ENCODE peak calls at places on chromosomes 5 and 9, in eight cellular contexts. U, G, O, W, Q, Y, H and R are unnamed samples. For H3K4me1, the result is how much of the 10 kb centered on the place peaks cover.

GRCh38 chr9:105064248-105065118 is 136.5 kb upstream of the ABCA1 start:
- DNase-seq in U (no peak), G (peak), O (peak), W (peak), Q (peak), Y (peak), H (peak), R (peak)

GRCh38 chr5:32627219-32627880 is 42.0 kb downstream of the SUB1 start:
- DNase-seq in U (no peak), G (no peak), O (no peak), W (no peak), Q (no peak), Y (no peak), H (no peak), R (peak)

GRCh38 chr9:124381073-124381945 is 33.9 kb downstream of the PSMB7 start:
- DNase-seq in U (no peak), G (no peak), O (no peak), W (no peak), Q (no peak), Y (no peak), H (no peak), R (no peak)

GRCh38 chr5:93062548-93062947 is 518.5 kb downstream of the NR2F1-AS1 start:
- DNase-seq in U (no peak), G (peak), O (no peak), W (no peak), Q (no peak), Y (no peak), H (no peak), R (no peak)

GRCh38 chr9:71725590-71726338 is 42.5 kb downstream of the CEMIP2 start:
- DNase-seq in U (no peak), G (peak), O (no peak), W (no peak), Q (no peak), Y (no peak), H (no peak), R (no peak)

GRCh38 chr9:89116064-89116817 is 62.4 kb downstream of the SHC3 start:
- DNase-seq in U (no peak), G (peak), O (no peak), W (no peak), Q (no peak), Y (no peak), H (no peak), R (no peak)

GRCh38 chr9:3736186-3736585 is 210.4 kb upstream of the RFX3 start:
- DNase-seq in U (no peak), G (no peak), O (no peak), W (no peak), Q (no peak), Y (no peak), H (no peak), R (no peak)

GRCh38 chr9:130172858-130173461 is 756 bp downstream of the NCS1 start:
- DNase-seq in U (no peak), G (no peak), O (no peak), W (peak), Q (no peak), Y (peak), H (peak), R (no peak)

GRCh38 chr9:133714606-133715294 is 23.4 kb downstream of the SARDH start:
- DNase-seq in U (no peak), G (no peak), O (no peak), W (peak), Q (no peak), Y (peak), H (peak), R (no peak)

DNA sequence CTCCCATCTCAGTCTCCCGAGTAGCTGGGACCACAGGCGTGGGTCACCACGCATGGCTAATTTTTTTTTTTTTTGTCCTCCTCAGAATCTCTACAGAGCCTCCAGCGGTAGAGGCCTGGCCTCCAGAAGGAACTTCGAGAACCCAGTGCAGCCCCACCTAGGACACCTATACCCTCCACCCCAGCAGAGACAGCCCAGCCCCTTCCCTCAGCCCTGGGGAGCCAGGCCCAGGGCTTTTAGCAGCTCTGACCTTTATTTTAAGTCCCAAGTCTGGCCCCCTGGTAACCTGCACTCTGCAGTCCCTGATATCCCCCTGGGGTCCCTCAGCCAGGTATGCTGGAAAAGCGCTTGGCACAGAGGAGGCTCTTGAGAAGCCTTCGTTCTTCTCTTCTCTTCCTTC is 5.2 kb downstream of the GLIPR2 start:
- DNase-seq in U (no peak), G (no peak), O (no peak), W (peak), Q (no peak), Y (no peak), H (no peak), R (no peak)
- H3K4me1 ChIP-seq in U (under half), G (under half), O (under half), W (half or more), Q (under half), Y (under half), H (under half), R (half or more)

DNA sequence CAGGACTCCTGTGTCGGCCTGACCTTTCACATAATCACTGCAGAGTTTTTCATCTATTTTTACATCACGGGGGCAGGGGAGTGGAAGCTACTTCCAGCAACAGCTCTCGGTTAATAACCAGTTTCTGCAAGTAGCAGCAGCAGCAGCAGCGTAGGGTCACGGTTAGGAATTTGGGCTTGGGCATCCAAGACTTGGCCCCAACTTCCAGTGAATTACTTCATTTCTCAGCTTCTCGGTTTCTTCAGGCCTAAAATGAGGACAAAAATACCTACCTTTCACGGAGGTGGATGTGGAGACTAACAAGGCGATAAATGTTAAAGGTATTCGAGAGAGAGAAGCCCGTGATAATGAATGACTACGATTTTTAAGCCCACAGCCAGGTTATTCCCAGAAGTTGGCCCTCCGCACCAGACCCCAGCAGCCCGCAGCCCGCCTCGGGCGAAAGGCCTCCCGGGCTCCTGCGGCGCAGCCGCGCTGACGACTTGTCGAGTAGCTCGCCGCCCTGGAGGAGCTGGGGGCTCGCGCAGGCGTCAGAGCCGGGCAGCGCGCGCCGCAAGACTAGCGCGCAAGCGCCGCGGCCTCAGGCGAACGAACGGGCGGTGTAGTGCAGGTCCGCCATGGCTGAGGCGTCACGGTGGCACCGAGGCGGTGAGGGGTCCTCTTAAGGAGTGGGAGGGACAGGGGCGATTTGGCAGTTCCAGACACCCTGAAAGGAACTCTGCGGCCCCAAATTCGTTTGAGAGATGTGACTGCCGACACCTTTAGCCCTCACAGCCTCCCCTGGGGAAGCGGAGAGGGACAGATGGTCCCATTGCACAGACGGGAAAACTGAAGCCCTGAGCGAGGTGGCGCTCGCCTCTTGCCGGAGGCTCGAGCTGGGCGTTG is at the start of gene PKD2L2:
- DNase-seq in U (peak), G (peak), O (peak), W (peak), Q (peak), Y (peak), H (peak), R (no peak)
- TF ChIP-seq POLR2A in U (peak), G (peak), O (peak), W (no peak), Q (peak), Y (peak), H (peak), R (no peak)

DNA sequence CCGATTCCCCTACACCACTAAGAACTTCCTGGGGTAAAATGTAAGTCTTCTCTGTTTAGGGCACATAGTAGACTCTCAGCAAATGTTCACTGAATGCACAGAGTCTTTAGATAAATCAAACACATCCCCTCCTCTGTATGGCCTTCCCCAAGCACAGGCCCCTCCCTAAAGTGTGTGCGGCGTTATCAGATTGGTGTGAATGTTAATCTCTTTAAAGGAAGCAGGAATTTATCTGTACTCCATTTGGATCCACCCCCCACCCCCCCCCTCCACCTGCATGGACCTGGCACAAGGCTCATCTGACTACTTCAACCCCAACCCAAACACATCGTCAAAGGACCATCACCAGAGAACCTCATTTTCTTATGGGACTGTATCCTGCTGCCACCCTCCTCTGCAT is 6.3 kb downstream of the PCDH1 start:
- DNase-seq in U (no peak), G (no peak), O (no peak), W (no peak), Q (no peak), Y (no peak), H (no peak), R (no peak)
- H3K4me1 ChIP-seq in U (under half), G (under half), O (under half), W (under half), Q (under half), Y (under half), H (under half), R (under half)

DNA sequence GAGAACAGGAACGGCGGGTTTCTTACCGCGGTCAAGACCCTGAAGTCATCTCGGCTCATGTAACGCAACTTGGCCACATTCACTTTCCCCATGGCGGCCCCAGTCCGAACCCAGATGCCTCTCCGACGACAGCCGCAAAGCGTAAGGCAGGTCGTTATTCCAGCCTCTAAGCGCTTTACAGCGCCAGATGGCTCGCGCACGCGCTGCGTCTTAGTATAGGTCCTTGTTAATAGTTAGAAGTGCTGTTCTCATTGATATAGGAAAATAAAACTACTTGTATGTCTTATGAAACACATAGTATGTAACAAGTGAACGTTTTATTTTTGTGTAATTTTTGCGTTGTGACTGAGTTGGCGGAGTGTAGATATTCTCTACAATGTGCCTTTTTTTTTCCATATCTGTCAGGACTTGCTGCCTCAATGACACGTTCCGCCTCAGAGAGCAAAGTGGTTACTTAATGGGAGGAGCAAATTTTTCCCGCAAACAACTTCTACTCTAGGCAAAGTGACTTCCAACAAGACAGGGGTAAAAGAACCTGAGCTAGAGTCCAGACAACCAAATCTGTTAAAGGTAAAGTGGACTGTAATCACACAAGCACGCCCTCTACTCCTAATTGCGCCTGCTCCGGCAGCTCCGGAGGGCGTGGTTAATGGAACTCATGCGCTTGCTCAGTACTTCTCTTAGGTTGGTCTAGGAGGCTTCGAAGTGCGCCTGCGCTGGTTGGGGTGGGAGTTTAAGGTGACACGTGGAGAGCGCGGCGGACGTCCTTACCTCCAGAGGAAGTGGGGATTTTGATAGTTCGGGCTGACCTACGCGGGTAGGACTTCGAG is at the start of gene RIOK2:
- DNase-seq in U (peak), G (peak), O (peak), W (peak), Q (peak), Y (peak), H (peak), R (peak)
- TF ChIP-seq POLR2A in U (peak), G (peak), O (peak), W (peak), Q (peak), Y (no peak), H (peak), R (no peak)